ENCODE peak calls at places on chromosomes 2 and 18, in nine cellular contexts. M is fibroblast of mammary gland; A is NCI-H460; O is AG04450; I is skeletal muscle cell; F is CD14-positive monocyte; P is activated CD8-positive, alpha-beta T cell treated with anti-CD3 and anti-CD28 coated beads, Interleukin-2, amount 10 ng/mL, durations not matched to agents 7 days and 5 days; W is body of pancreas; E is mucosa of gallbladder. Z is an unnamed sample.

GRCh38 chr2:7983912-7984311 is 697.9 kb upstream of the ID2 start:
- DNase-seq in M (no peak), A (no peak), O (no peak), I (no peak), F (no peak), P (no peak), W (no peak), E (no peak), Z (no peak)

GRCh38 chr2:159285929-159286708 is at the start of gene WDSUB1:
- DNase-seq in M (peak), A (no peak), O (no peak), I (no peak), F (no peak), P (peak), W (peak), E (peak), Z (peak)

GRCh38 chr18:12309683-12310198 is 1.7 kb downstream of the TUBB6 start:
- DNase-seq in M (peak), A (no peak), O (no peak), I (no peak), F (no peak), P (no peak), W (no peak), E (no peak), Z (no peak)

GRCh38 chr2:83594261-83594660 is 864.8 kb downstream of the SUCLG1 start:
- DNase-seq in M (no peak), A (peak), O (no peak), I (no peak), F (no peak), P (no peak), W (no peak), E (no peak), Z (no peak)

GRCh38 chr2:196275646-196276352 is 104.4 kb upstream of the STK17B start:
- DNase-seq in M (peak), A (no peak), O (no peak), I (peak), F (no peak), P (no peak), W (no peak), E (no peak), Z (no peak)

GRCh38 chr2:189512879-189513278 is 67.7 kb downstream of the SLC40A1 start:
- DNase-seq in M (no peak), A (no peak), O (no peak), I (no peak), F (no peak), P (no peak), W (no peak), E (no peak), Z (no peak)

GRCh38 chr2:221571108-221571390 is 1.1 kb downstream of the EPHA4 start:
- DNase-seq in M (peak), A (no peak), O (no peak), I (no peak), F (no peak), P (no peak), W (no peak), E (no peak), Z (peak)

GRCh38 chr18:62499263-62499650 is 23.6 kb upstream of the ZCCHC2 start:
- DNase-seq in M (no peak), A (no peak), O (no peak), I (no peak), F (no peak), P (no peak), W (no peak), E (no peak), Z (no peak)

GRCh38 chr2:12222561-12222960 is 476.1 kb downstream of the LPIN1 start:
- DNase-seq in M (peak), A (no peak), O (no peak), I (no peak), F (no peak), P (no peak), W (no peak), E (no peak), Z (no peak)

GRCh38 chr2:173658946-173659371 is 304.3 kb downstream of the CDCA7 start:
- DNase-seq in M (peak), A (no peak), O (peak), I (no peak), F (no peak), P (no peak), W (no peak), E (no peak), Z (no peak)

GRCh38 chr2:187541086-187542085 is 12.8 kb downstream of the TFPI start:
- DNase-seq in M (peak), A (peak), O (peak), I (peak), F (no peak), P (no peak), W (no peak), E (peak), Z (no peak)

GRCh38 chr2:149885468-149885867 is 297.9 kb upstream of the MMADHC start:
- DNase-seq in M (no peak), A (no peak), O (no peak), I (peak), F (no peak), P (no peak), W (no peak), E (peak), Z (no peak)

GRCh38 chr18:27871731-27872130 is 305.2 kb downstream of the CDH2 start:
- DNase-seq in M (no peak), A (no peak), O (no peak), I (no peak), F (no peak), P (no peak), W (no peak), E (no peak), Z (no peak)

GRCh38 chr18:25805939-25806338 is 284.5 kb downstream of the SS18 start:
- DNase-seq in M (peak), A (no peak), O (no peak), I (no peak), F (no peak), P (no peak), W (no peak), E (no peak), Z (no peak)

GRCh38 chr2:219912530-219912929 is 285.1 kb downstream of the SLC4A3 start:
- DNase-seq in M (peak), A (no peak), O (peak), I (no peak), F (no peak), P (no peak), W (no peak), E (peak), Z (no peak)

GRCh38 chr2:241882090-241882625 is 12.6 kb downstream of the RTP5 start:
- DNase-seq in M (peak), A (peak), O (no peak), I (no peak), F (peak), P (peak), W (peak), E (peak), Z (no peak)

GRCh38 chr18:48913723-48914122 is 37.0 kb downstream of the SMAD7 start:
- DNase-seq in M (no peak), A (no peak), O (no peak), I (no peak), F (peak), P (no peak), W (no peak), E (no peak), Z (no peak)